ENCODE peak calls at places on chromosomes 16 and 17, in five cellular contexts. D, H, Z, R and I are unnamed samples.

GRCh38 chr17:199806-200603 is 18.6 kb upstream of the DOC2B start:
- DNase-seq in D (no peak), H (no peak), Z (peak), R (peak), I (no peak)

GRCh38 chr17:38703742-38704644 is 1.1 kb upstream of the MLLT6 start:
- DNase-seq in D (peak), H (peak), Z (peak), R (peak), I (peak)

GRCh38 chr16:50740747-50741146 is 1.1 kb upstream of the CYLD start:
- DNase-seq in D (no peak), H (no peak), Z (no peak), R (no peak), I (no peak)

GRCh38 chr17:22703204-22703603 is 1010.9 kb downstream of the KCNJ18 start:
- DNase-seq in D (no peak), H (peak), Z (peak), R (peak), I (no peak)

GRCh38 chr16:17070882-17071592 is 399.7 kb downstream of the XYLT1 start:
- DNase-seq in D (peak), H (no peak), Z (no peak), R (no peak), I (no peak)

GRCh38 chr16:86090461-86091170 is 191.7 kb downstream of the IRF8 start:
- DNase-seq in D (no peak), H (no peak), Z (peak), R (no peak), I (peak)

GRCh38 chr17:78127888-78128615 is 503 bp downstream of the TMC6 start:
- DNase-seq in D (peak), H (peak), Z (peak), R (no peak), I (peak)

GRCh38 chr17:34249497-34249877 is 5.6 kb upstream of the CCL2 start:
- DNase-seq in D (no peak), H (no peak), Z (no peak), R (no peak), I (no peak)

GRCh38 chr16:8962393-8963009 is 1.2 kb downstream of the USP7 start:
- DNase-seq in D (peak), H (peak), Z (no peak), R (peak), I (no peak)

GRCh38 chr16:10584956-10585561 is 4.7 kb upstream of the EMP2 start:
- DNase-seq in D (no peak), H (no peak), Z (no peak), R (no peak), I (no peak)

GRCh38 chr16:54446639-54447038 is 160.1 kb upstream of the IRX3 start:
- DNase-seq in D (no peak), H (no peak), Z (no peak), R (no peak), I (peak)

DNA sequence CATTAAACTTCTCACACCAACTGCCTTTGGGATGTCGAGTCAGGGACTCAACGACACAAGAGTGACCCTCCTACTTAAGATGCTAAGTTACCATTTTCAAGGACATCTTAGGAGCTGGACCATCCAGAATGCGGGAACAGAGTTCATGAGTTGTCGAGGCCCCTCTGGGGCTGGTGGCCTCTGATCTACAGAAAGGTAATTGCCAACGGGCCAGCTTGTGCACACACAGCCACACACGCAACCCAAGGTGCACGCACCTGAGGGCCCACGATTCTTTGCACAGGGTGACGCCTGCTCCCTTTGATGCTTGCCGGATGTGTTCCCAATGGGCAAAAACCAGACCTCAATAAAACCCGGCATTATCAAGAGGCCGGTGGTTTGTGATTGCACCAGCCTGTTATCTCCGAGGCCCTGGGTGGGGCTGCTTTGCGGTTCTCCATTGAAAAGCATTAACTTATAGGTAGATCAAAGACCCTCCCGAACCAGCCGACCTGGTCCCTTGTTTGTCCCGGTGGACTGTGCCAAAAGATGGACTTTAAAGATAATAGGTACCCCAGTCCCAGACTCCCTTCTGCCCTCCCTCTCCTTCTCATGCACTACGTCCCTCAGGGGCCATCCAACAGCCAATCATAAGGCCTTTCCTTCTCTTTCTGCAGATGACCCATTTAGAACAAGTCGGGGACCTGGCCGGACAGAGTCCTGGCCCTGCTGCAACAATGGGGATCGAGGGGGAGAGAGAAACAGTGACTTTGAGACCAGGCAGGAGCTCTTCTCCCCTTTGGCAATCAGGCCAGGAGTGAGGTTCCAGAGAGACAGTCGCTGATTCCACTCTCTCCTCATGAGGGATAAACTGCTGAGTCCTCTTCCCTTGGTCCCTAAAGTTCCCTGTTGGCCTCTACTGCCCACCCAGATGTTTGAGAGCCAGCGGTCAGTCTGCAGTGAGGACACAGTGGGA is 292.5 kb downstream of the SOX9 start:
- DNase-seq in D (peak), H (no peak), Z (no peak), R (no peak), I (no peak)
- TF ChIP-seq EP300 in D (no peak), H (no peak), Z (no peak), R (no peak), I (no peak)

GRCh38 chr16:89730610-89731234 is 9.4 kb downstream of the ZNF276 start:
- DNase-seq in D (no peak), H (no peak), Z (no peak), R (no peak), I (no peak)

GRCh38 chr16:89729863-89730574 is 8.7 kb downstream of the ZNF276 start:
- DNase-seq in D (no peak), H (no peak), Z (no peak), R (no peak), I (no peak)

GRCh38 chr16:89727406-89728120 is 6.2 kb downstream of the ZNF276 start:
- DNase-seq in D (no peak), H (no peak), Z (no peak), R (no peak), I (no peak)

GRCh38 chr16:89732142-89732917 is 11.0 kb downstream of the ZNF276 start:
- DNase-seq in D (no peak), H (no peak), Z (no peak), R (no peak), I (no peak)

GRCh38 chr16:89729293-89729692 is 8.0 kb downstream of the ZNF276 start:
- DNase-seq in D (no peak), H (no peak), Z (no peak), R (no peak), I (no peak)
- TF ChIP-seq EP300 in D (no peak), H (no peak), Z (no peak), R (no peak), I (no peak)

GRCh38 chr17:56896968-56897359 is 16.9 kb downstream of the TRIM25 start:
- DNase-seq in D (peak), H (no peak), Z (no peak), R (no peak), I (no peak)

GRCh38 chr17:56896217-56896967 is 17.5 kb downstream of the TRIM25 start:
- DNase-seq in D (peak), H (no peak), Z (no peak), R (no peak), I (no peak)

GRCh38 chr17:56897646-56898424 is 16.0 kb downstream of the TRIM25 start:
- DNase-seq in D (no peak), H (no peak), Z (no peak), R (no peak), I (peak)

GRCh38 chr17:56899403-56899802 is 14.4 kb downstream of the TRIM25 start:
- DNase-seq in D (no peak), H (no peak), Z (no peak), R (no peak), I (peak)

DNA sequence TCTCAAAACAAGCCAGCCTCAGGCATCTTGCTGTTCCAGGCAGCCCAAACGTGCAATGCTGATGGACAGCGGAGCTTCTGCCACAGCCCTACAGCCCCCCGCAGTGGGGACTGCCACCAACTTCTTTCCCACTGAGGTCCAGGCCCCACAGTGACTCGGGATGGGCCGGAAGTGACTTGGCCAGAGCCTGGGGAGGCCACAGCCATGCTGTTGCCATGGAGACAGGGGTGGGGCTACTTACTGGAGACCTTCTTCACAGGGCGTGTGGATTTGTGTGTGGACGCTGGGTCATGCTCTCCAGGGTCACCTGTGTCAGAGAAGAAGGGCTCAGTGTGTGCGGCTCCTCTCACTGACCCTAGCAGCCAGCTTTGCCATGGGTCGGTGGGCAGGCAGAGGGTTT is 15.0 kb downstream of the TRIM25 start:
- DNase-seq in D (no peak), H (peak), Z (no peak), R (peak), I (peak)
- TF ChIP-seq EP300 in D (no peak), H (no peak), Z (no peak), R (no peak), I (no peak)

DNA sequence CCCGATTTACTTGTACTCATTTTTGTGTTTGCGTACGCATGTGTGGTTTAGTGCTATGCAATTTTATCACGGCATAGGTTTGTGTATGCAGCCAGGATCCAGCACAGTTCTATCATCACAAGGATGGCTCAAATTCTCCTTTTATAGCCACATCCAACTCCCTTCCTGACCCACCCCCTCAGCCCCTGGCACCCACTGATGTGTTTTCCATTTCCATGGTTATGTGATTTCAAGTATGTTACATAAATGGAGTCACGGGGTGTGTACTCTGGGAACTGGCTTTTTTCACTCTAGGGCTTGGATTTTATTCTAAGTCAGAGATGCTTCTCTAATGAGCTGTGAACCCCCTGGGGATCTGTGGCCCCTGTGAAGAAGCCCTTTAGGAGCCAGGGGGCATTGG is 16.8 kb downstream of the IL4R start:
- DNase-seq in D (no peak), H (no peak), Z (peak), R (no peak), I (peak)
- TF ChIP-seq EP300 in D (peak), H (no peak), Z (peak), R (no peak), I (peak)

GRCh38 chr17:59963738-59964454 is 644 bp downstream of the RNFT1 start:
- DNase-seq in D (peak), H (peak), Z (peak), R (no peak), I (peak)

GRCh38 chr17:59962739-59963318 is 1.7 kb downstream of the RNFT1 start:
- DNase-seq in D (no peak), H (no peak), Z (no peak), R (no peak), I (no peak)

GRCh38 chr17:59964455-59965328 is at the start of gene RNFT1:
- DNase-seq in D (peak), H (peak), Z (peak), R (peak), I (peak)
- TF ChIP-seq EP300 in D (no peak), H (no peak), Z (no peak), R (no peak), I (no peak)

GRCh38 chr16:30657866-30658730 is at the start of gene FBRS:
- DNase-seq in D (peak), H (peak), Z (peak), R (peak), I (peak)
- TF ChIP-seq EP300 in D (no peak), H (no peak), Z (no peak), R (no peak), I (no peak)

GRCh38 chr17:68759343-68760140 is 158.4 kb upstream of the FAM20A start:
- DNase-seq in D (peak), H (peak), Z (peak), R (peak), I (peak)
- TF ChIP-seq EP300 in D (no peak), H (peak), Z (no peak), R (no peak), I (no peak)

GRCh38 chr17:72516772-72517399 is 396.1 kb downstream of the SOX9 start:
- DNase-seq in D (no peak), H (no peak), Z (no peak), R (no peak), I (no peak)
- TF ChIP-seq EP300 in D (no peak), H (no peak), Z (no peak), R (no peak), I (no peak)

DNA sequence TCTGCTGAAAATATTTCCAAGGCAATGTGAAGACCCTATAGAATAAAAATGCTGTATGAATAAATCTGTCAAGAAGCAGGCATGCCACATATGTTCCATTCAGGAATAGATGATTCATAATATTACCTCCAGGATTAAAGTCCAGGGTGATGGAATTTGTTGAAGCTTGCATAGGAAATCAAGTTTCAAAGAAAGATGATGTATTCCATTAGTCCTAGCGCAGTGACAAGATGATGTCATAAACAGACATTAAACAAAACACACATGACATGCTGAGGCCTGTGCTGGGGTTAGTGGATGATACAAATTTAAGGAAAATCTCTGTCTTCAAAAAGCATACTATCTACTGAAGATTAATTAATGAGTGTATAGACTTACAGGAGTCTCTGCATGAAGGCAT is 1025.2 kb downstream of the CDH11 start:
- DNase-seq in D (no peak), H (no peak), Z (no peak), R (no peak), I (no peak)
- TF ChIP-seq EP300 in D (no peak), H (no peak), Z (no peak), R (no peak), I (no peak)